ENCODE peak calls at places on chromosomes 3 and 15, in nine cellular contexts. P is cerebellar cortex; Y is nephron progenitor cell; B is caudate nucleus; V is mucosa of gallbladder; J is stimulated activated naive CD8-positive, alpha-beta T cell treated with anti-CD3 and anti-CD28 coated beads, Interleukin-15, amount 100 ng/mL, for 72 hours; L is dorsolateral prefrontal cortex; N is lower lobe of right lung; M is NCI-H1930. R is an unnamed sample.

GRCh38 chr3:136932978-136933812 is 24.6 kb upstream of the IL20RB start:
- DNase-seq in P (no peak), Y (no peak), B (no peak), V (no peak), J (no peak), L (no peak), N (no peak), M (no peak), R (no peak)

GRCh38 chr3:122586918-122587317 is 9.5 kb downstream of the PARP15 start:
- DNase-seq in P (no peak), Y (no peak), B (no peak), V (no peak), J (no peak), L (no peak), N (no peak), M (no peak), R (no peak)

GRCh38 chr15:62301993-62302665 is 137.0 kb upstream of the C2CD4B start:
- DNase-seq in P (no peak), Y (no peak), B (no peak), V (no peak), J (no peak), L (no peak), N (no peak), M (no peak), R (no peak)

GRCh38 chr15:69592954-69593353 is 140.3 kb downstream of the RPLP1 start:
- DNase-seq in P (no peak), Y (no peak), B (no peak), V (no peak), J (no peak), L (no peak), N (no peak), M (no peak), R (no peak)

GRCh38 chr15:43440721-43441281 is 52.2 kb downstream of the TP53BP1 start:
- DNase-seq in P (peak), Y (no peak), B (no peak), V (peak), J (peak), L (peak), N (no peak), M (no peak), R (peak)

GRCh38 chr3:32297366-32297765 is 58.9 kb downstream of the CMTM8 start:
- DNase-seq in P (no peak), Y (no peak), B (no peak), V (no peak), J (peak), L (no peak), N (no peak), M (no peak), R (no peak)

GRCh38 chr15:39434751-39435238 is 146.1 kb upstream of the THBS1 start:
- DNase-seq in P (no peak), Y (peak), B (no peak), V (no peak), J (no peak), L (no peak), N (no peak), M (no peak), R (no peak)

GRCh38 chr3:186979837-186980236 is 49.5 kb downstream of the ST6GAL1 start:
- DNase-seq in P (no peak), Y (no peak), B (no peak), V (no peak), J (no peak), L (no peak), N (no peak), M (no peak), R (no peak)

GRCh38 chr3:15272431-15273196 is 59.8 kb downstream of the SH3BP5 start:
- DNase-seq in P (no peak), Y (no peak), B (no peak), V (no peak), J (no peak), L (no peak), N (no peak), M (no peak), R (no peak)

GRCh38 chr15:52102468-52102867 is 10.1 kb downstream of the BCL2L10 start:
- DNase-seq in P (no peak), Y (no peak), B (no peak), V (no peak), J (no peak), L (no peak), N (no peak), M (no peak), R (no peak)

GRCh38 chr15:41544650-41545015 is 576 bp upstream of the RPAP1 start:
- DNase-seq in P (no peak), Y (no peak), B (no peak), V (no peak), J (peak), L (peak), N (peak), M (no peak), R (no peak)

GRCh38 chr15:42348083-42348482 is 11.2 kb upstream of the CAPN3 start:
- DNase-seq in P (no peak), Y (no peak), B (no peak), V (no peak), J (no peak), L (no peak), N (no peak), M (no peak), R (no peak)

GRCh38 chr15:25789616-25790002 is 73.5 kb downstream of the ATP10A start:
- DNase-seq in P (no peak), Y (no peak), B (no peak), V (no peak), J (no peak), L (no peak), N (no peak), M (no peak), R (no peak)

GRCh38 chr3:38966956-38967795 is 84.6 kb downstream of the SCN11A start:
- DNase-seq in P (no peak), Y (no peak), B (no peak), V (no peak), J (no peak), L (no peak), N (no peak), M (no peak), R (no peak)

GRCh38 chr15:90513448-90513847 is 16.3 kb upstream of the CRTC3 start:
- DNase-seq in P (no peak), Y (no peak), B (no peak), V (no peak), J (no peak), L (no peak), N (no peak), M (no peak), R (no peak)

GRCh38 chr15:88433046-88433685 is 34.0 kb downstream of the MRPL46 start:
- DNase-seq in P (no peak), Y (no peak), B (no peak), V (no peak), J (no peak), L (no peak), N (no peak), M (no peak), R (no peak)

R was measured in NCI-H1436 treated with DMSO at 0.1 percent for 48 hours.